ENCODE peak calls at places on chromosomes 11 and 22, in seven cellular contexts. T, I, F, Q, X, V and W are unnamed samples.

GRCh38 chr22:35422936-35423335 is 23.0 kb downstream of the MCM5 start:
- DNase-seq in Q (no peak), X (no peak), V (no peak), T (no peak), F (no peak), I (no peak), W (no peak)

GRCh38 chr11:67581469-67581868 is 2.1 kb upstream of the GSTP1 start:
- DNase-seq in V (no peak), I (no peak), F (no peak), T (no peak), X (no peak), Q (no peak), W (no peak)

GRCh38 chr11:66268953-66269906 is 791 bp downstream of the RAB1B start:
- DNase-seq in I (no peak), Q (peak), T (no peak), X (peak), F (no peak), V (no peak), W (no peak)

GRCh38 chr11:48141475-48142100 is 75.0 kb upstream of the OR4B1 start:
- DNase-seq in V (peak), X (no peak), Q (peak), F (no peak), T (no peak), I (no peak), W (no peak)

GRCh38 chr11:62552931-62553838 is 6.6 kb upstream of the AHNAK start:
- DNase-seq in V (peak), F (peak), X (no peak), I (peak), Q (peak), T (peak), W (peak)

GRCh38 chr11:19368726-19369364 is 128.1 kb upstream of the E2F8 start:
- DNase-seq in X (no peak), V (no peak), I (no peak), F (no peak), Q (peak), T (no peak), W (peak)

GRCh38 chr11:133718238-133718637 is 127.1 kb downstream of the SPATA19 start:
- DNase-seq in V (no peak), X (no peak), T (no peak), F (no peak), I (no peak), Q (no peak), W (no peak)

GRCh38 chr22:28299760-28300159 is 379.9 kb downstream of the TTC28 start:
- DNase-seq in Q (peak), I (no peak), T (no peak), F (no peak), V (no peak), X (no peak), W (no peak)

GRCh38 chr22:26593763-26594162 is 3.8 kb upstream of the TPST2 start:
- DNase-seq in V (no peak), Q (no peak), T (no peak), X (no peak), F (no peak), I (no peak), W (no peak)
- TF ChIP-seq CTCF in V (no peak), Q (no peak), T (no peak), X (no peak), F (no peak), I (no peak), W (no peak)

DNA sequence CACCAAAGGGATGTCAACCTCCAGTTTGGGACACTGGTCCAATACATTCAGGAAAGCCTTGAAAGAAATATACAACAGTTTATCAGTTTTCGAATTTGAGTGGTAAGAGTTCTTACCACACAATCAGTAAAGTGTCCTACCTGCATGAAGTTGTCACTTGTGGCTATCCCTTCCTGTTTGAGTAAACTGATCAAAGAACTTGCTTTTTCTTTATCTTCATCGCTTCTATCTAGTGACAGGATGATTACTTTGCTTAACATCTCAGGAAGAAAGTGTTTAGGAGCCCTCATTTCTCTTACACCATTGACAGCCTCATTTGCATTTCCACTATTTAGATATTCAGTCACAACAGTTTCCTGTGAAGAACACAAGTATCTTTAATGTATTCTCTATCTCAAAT is 8.4 kb downstream of the EIF4G2 start:
- DNase-seq in X (no peak), T (no peak), I (no peak), F (no peak), V (no peak), Q (no peak), W (no peak)
- TF ChIP-seq CTCF in X (no peak), T (no peak), I (no peak), F (no peak), V (no peak), Q (no peak), W (no peak)

GRCh38 chr11:14773755-14774154 is 118.3 kb downstream of the CYP2R1 start:
- DNase-seq in V (no peak), X (no peak), T (no peak), Q (peak), I (no peak), F (peak), W (no peak)
- TF ChIP-seq CTCF in V (no peak), X (peak), T (peak), Q (peak), I (no peak), F (no peak), W (no peak)

GRCh38 chr11:116221351-116221750 is 551.4 kb downstream of the BUD13 start:
- DNase-seq in X (no peak), V (no peak), T (no peak), F (no peak), I (no peak), Q (no peak), W (no peak)

GRCh38 chr11:116217441-116217840 is 555.3 kb downstream of the BUD13 start:
- DNase-seq in V (no peak), T (no peak), Q (no peak), F (no peak), X (no peak), I (no peak), W (no peak)

GRCh38 chr11:116219171-116219635 is 553.6 kb downstream of the BUD13 start:
- DNase-seq in F (no peak), I (no peak), Q (no peak), X (no peak), T (no peak), V (no peak), W (no peak)

GRCh38 chr11:116215471-116216113 is 557.2 kb downstream of the BUD13 start:
- DNase-seq in I (no peak), F (peak), T (no peak), Q (no peak), X (no peak), V (no peak), W (no peak)

DNA sequence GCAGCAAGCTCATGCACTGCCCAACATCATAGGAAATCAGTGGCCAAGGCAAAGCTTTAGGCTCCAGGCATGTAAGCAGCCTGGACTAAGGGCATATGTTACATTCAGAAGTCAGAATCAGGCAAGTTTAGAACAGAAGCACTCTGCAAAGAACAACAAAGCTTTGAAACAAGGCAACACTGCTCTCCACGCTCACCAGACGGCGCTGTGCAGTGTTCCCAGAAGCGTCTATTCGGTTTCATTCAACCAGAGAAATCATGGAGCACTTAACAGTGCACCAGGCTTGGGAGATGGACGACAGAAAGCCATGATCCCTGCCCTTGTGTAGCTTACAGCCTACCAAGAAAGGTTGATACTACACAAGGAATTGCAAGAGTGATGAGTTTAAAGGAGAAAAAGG is 555.8 kb downstream of the BUD13 start:
- DNase-seq in Q (peak), V (peak), T (no peak), F (peak), I (no peak), X (peak), W (no peak)
- TF ChIP-seq CTCF in Q (peak), V (peak), T (peak), F (peak), I (peak), X (peak), W (peak)

GRCh38 chr11:92024788-92025187 is 199.8 kb upstream of the FAT3 start:
- DNase-seq in X (no peak), V (no peak), Q (no peak), F (no peak), T (no peak), I (no peak), W (no peak)
- TF ChIP-seq CTCF in X (no peak), V (no peak), Q (no peak), F (no peak), T (no peak), I (no peak), W (no peak)